ENCODE peak calls at places on chromosomes 1 and 21, in seven cellular contexts. P, N, O, J, L, R and D are unnamed samples.

GRCh38 chr1:230130172-230130944 is 63.3 kb downstream of the GALNT2 start:
- DNase-seq in R (no peak), L (no peak), J (no peak), O (no peak), N (no peak), P (no peak), D (no peak)

GRCh38 chr1:190169311-190170067 is 308.2 kb downstream of the BRINP3 start:
- DNase-seq in P (no peak), L (no peak), J (no peak), R (peak), N (no peak), O (no peak), D (no peak)

GRCh38 chr1:54243022-54243421 is 43.1 kb downstream of the MRPL37 start:
- DNase-seq in O (no peak), R (no peak), N (no peak), J (no peak), P (no peak), L (no peak), D (no peak)

GRCh38 chr1:50969611-50970507 is at the start of gene CDKN2C:
- DNase-seq in O (peak), R (peak), J (peak), L (no peak), N (peak), P (peak), D (peak)

GRCh38 chr1:100532645-100533044 is 5.3 kb upstream of the GPR88 start:
- DNase-seq in O (no peak), P (no peak), L (no peak), J (no peak), R (no peak), N (no peak), D (no peak)

GRCh38 chr1:156247460-156248322 is at the start of gene PAQR6:
- DNase-seq in L (no peak), R (no peak), O (peak), N (no peak), P (peak), J (no peak), D (peak)

GRCh38 chr1:68313736-68314594 is 81.6 kb upstream of the WLS start:
- DNase-seq in R (no peak), J (no peak), N (no peak), L (no peak), O (no peak), P (peak), D (no peak)

GRCh38 chr1:70071597-70071996 is 133.8 kb downstream of the LRRC40 start:
- DNase-seq in O (no peak), N (no peak), L (peak), R (peak), J (no peak), P (peak), D (no peak)

GRCh38 chr1:237562247-237562823 is 328.4 kb downstream of the ZP4 start:
- DNase-seq in O (no peak), P (peak), R (peak), L (peak), N (peak), J (no peak), D (no peak)

GRCh38 chr1:228194436-228194835 is 13.4 kb upstream of the OBSCN start:
- DNase-seq in N (no peak), P (no peak), O (no peak), J (no peak), L (no peak), R (no peak), D (no peak)

GRCh38 chr1:153791856-153792253 is 16.6 kb downstream of the SLC27A3 start:
- DNase-seq in P (no peak), J (no peak), O (no peak), N (no peak), L (no peak), R (no peak), D (no peak)

GRCh38 chr1:47527653-47528272 is 89.9 kb downstream of the FOXD2 start:
- DNase-seq in O (no peak), L (no peak), J (peak), P (no peak), N (no peak), R (no peak), D (no peak)

GRCh38 chr21:45644041-45644906 is 749 bp downstream of the PCBP3 start:
- DNase-seq in P (no peak), L (no peak), N (peak), O (no peak), R (no peak), J (no peak), D (no peak)

GRCh38 chr1:232655041-232655745 is 25.3 kb upstream of the SIPA1L2 start:
- DNase-seq in P (peak), R (no peak), N (no peak), J (no peak), O (no peak), L (no peak), D (no peak)

GRCh38 chr1:179754031-179754624 is 11.0 kb downstream of the FAM163A start:
- DNase-seq in P (no peak), J (no peak), O (no peak), N (no peak), R (peak), L (no peak), D (no peak)

GRCh38 chr1:151472852-151473731 is 13.8 kb upstream of the POGZ start:
- DNase-seq in P (peak), R (no peak), J (peak), O (peak), L (no peak), N (no peak), D (peak)